ENCODE peak calls at places on chromosome 20, in nine cellular contexts. Y is psoas muscle; B is left lung; T is fibroblast of the aortic adventitia; A is hepatic stellate cell; E is NCI-H1417; I is stimulated activated CD8-positive, alpha-beta memory T cell treated with anti-CD3 and anti-CD28 coated beads, Interleukin-4, amount 100 ng/mL, for 4 hours; N is activated CD4-positive, alpha-beta T cell treated with anti-CD3 and anti-CD28 coated beads, Interleukin-2, amount 10 ng/mL, durations not matched to agents 7 days and 5 days; M is kidney tubule cell. U is an unnamed sample.

GRCh38 chr20:63080411-63080810 is 73.6 kb upstream of the BHLHE23 start:
- DNase-seq in N (no peak), A (no peak), T (no peak), E (no peak), M (no peak), Y (peak; percentile 45), I (no peak), B (peak; percentile 57), U (no peak)

GRCh38 chr20:20407891-20408805 is 40.2 kb downstream of the INSM1 start:
- DNase-seq in I (no peak), A (no peak), Y (no peak), E (peak; percentile 39), N (no peak), M (peak; percentile 25), B (no peak), T (no peak), U (no peak)

GRCh38 chr20:58715709-58716475 is 23.3 kb downstream of the NPEPL1 start:
- DNase-seq in Y (peak; percentile 29), M (no peak), B (peak; percentile 65), A (peak; percentile 3), N (peak; percentile 3), T (no peak), E (no peak), I (no peak), U (no peak)

GRCh38 chr20:750801-751200 is 17.5 kb downstream of the SLC52A3 start:
- DNase-seq in B (no peak), A (no peak), I (no peak), T (no peak), Y (no peak), E (no peak), N (no peak), M (no peak), U (no peak)

GRCh38 chr20:24461848-24462247 is 7.6 kb upstream of the SYNDIG1 start:
- DNase-seq in E (no peak), B (no peak), A (no peak), T (no peak), N (no peak), I (no peak), Y (no peak), M (no peak), U (no peak)

GRCh38 chr20:38722708-38723068 is 1.6 kb upstream of the SLC32A1 start:
- DNase-seq in A (no peak), N (no peak), E (no peak), I (no peak), Y (no peak), B (no peak), M (no peak), T (no peak), U (no peak)

GRCh38 chr20:40551125-40551530 is 137.9 kb downstream of the MAFB start:
- DNase-seq in T (no peak), Y (peak; percentile 72), M (no peak), I (no peak), N (no peak), B (no peak), A (no peak), E (no peak), U (no peak)

GRCh38 chr20:33846291-33846916 is 35.3 kb downstream of the CHMP4B start:
- DNase-seq in B (no peak), M (no peak), A (no peak), E (peak; percentile 25), N (no peak), T (peak; percentile 77), Y (peak; percentile 58), I (no peak), U (no peak)

GRCh38 chr20:53040678-53041674 is 68.8 kb downstream of the TSHZ2 start:
- DNase-seq in B (no peak), N (no peak), I (no peak), M (peak; percentile 72), Y (peak; percentile 72), T (peak; percentile 59), E (peak; percentile 40), A (no peak), U (peak; percentile 47)

GRCh38 chr20:9211016-9211760 is 142.3 kb downstream of the PLCB4 start:
- DNase-seq in I (no peak), T (no peak), M (no peak), E (no peak), B (no peak), A (no peak), Y (no peak), N (no peak), U (no peak)

GRCh38 chr20:62828551-62829230 is 11.8 kb downstream of the COL9A3 start:
- DNase-seq in M (no peak), N (no peak), B (no peak), I (no peak), Y (no peak), T (no peak), A (no peak), E (no peak), U (no peak)

GRCh38 chr20:24627926-24628325 is 158.5 kb downstream of the SYNDIG1 start:
- DNase-seq in T (no peak), N (no peak), B (no peak), I (no peak), A (no peak), M (no peak), E (no peak), Y (no peak), U (no peak)

GRCh38 chr20:57661201-57662027 is 41.2 kb upstream of the ZBP1 start:
- DNase-seq in B (peak; percentile 74), T (no peak), N (no peak), M (no peak), Y (peak; percentile 48), A (no peak), E (no peak), I (no peak), U (no peak)

GRCh38 chr20:39283464-39283863 is 321.3 kb downstream of the DHX35 start:
- DNase-seq in N (no peak), Y (no peak), E (no peak), I (no peak), T (no peak), B (no peak), M (no peak), A (no peak), U (no peak)

GRCh38 chr20:63495771-63496403 is 3.0 kb downstream of the EEF1A2 start:
- DNase-seq in B (peak; percentile 95), Y (peak; percentile 89), I (peak; percentile 40), M (peak; percentile 55), T (peak; percentile 37), A (peak; percentile 75), N (peak; percentile 80), E (peak; percentile 52), U (peak; percentile 70)

GRCh38 chr20:21149344-21149743 is 23.5 kb downstream of the KIZ start:
- DNase-seq in T (no peak), E (no peak), M (no peak), A (no peak), N (no peak), B (no peak), Y (no peak), I (no peak), U (no peak)

GRCh38 chr20:16397053-16397452 is 176.2 kb downstream of the KIF16B start:
- DNase-seq in A (no peak), T (peak; percentile 88), B (no peak), M (no peak), I (no peak), N (no peak), Y (peak; percentile 75), E (no peak), U (no peak)

GRCh38 chr20:60804240-60804917 is 447.7 kb upstream of the CDH4 start:
- DNase-seq in M (no peak), B (no peak), T (no peak), A (no peak), Y (no peak), I (no peak), N (no peak), E (no peak), U (no peak)

GRCh38 chr20:31517373-31517772 is 3.1 kb downstream of the HM13 start:
- DNase-seq in N (no peak), I (no peak), M (peak; percentile 81), Y (peak; percentile 65), E (no peak), A (peak; percentile 60), T (peak; percentile 69), B (no peak), U (no peak)

GRCh38 chr20:58102744-58103516 is 125.5 kb downstream of the ANKRD60 start:
- DNase-seq in I (no peak), N (no peak), Y (no peak), A (no peak), M (peak; percentile 33), B (no peak), E (no peak), T (no peak), U (no peak)

GRCh38 chr20:54221996-54222890 is 14.4 kb downstream of the PFDN4 start:
- DNase-seq in T (peak; percentile 67), Y (no peak), E (no peak), M (no peak), B (no peak), A (no peak), I (no peak), N (no peak), U (no peak)

GRCh38 chr20:51930775-51931174 is 128.5 kb upstream of the SALL4 start:
- DNase-seq in T (peak; percentile 87), M (peak; percentile 76), B (no peak), Y (no peak), A (peak; percentile 31), E (no peak), I (no peak), N (no peak), U (no peak)

GRCh38 chr20:48889155-48889790 is 32.2 kb upstream of the ARFGEF2 start:
- DNase-seq in N (no peak), I (no peak), Y (no peak), E (no peak), M (no peak), T (no peak), B (no peak), A (no peak), U (no peak)

GRCh38 chr20:21490105-21490504 is 23.8 kb downstream of the NKX2-2 start:
- DNase-seq in M (no peak), N (no peak), I (no peak), E (no peak), B (no peak), A (no peak), T (peak; percentile 36), Y (no peak), U (no peak)

GRCh38 chr20:48584391-48585249 is 243.2 kb downstream of the PREX1 start:
- DNase-seq in I (no peak), T (no peak), A (no peak), Y (no peak), E (peak; percentile 72), N (no peak), M (peak; percentile 45), B (no peak), U (no peak)

GRCh38 chr20:35653893-35654292 is 10.8 kb downstream of the CPNE1 start:
- DNase-seq in B (no peak), Y (no peak), I (no peak), A (no peak), T (no peak), N (no peak), E (no peak), M (no peak), U (no peak)

GRCh38 chr20:63281741-63282665 is 9.4 kb downstream of the ARFGAP1 start:
- DNase-seq in A (no peak), B (peak; percentile 66), N (no peak), Y (no peak), M (no peak), T (no peak), E (no peak), I (no peak), U (no peak)

GRCh38 chr20:47605673-47606413 is 104.2 kb downstream of the NCOA3 start:
- DNase-seq in B (no peak), T (no peak), I (no peak), M (no peak), N (no peak), A (no peak), Y (no peak), E (no peak), U (no peak)

GRCh38 chr20:43942661-43943285 is 28.1 kb downstream of the TOX2 start:
- DNase-seq in Y (no peak), E (peak; percentile 63), B (no peak), N (peak; percentile 54), T (peak; percentile 79), M (peak; percentile 68), I (no peak), A (peak; percentile 83), U (peak; percentile 83)

GRCh38 chr20:37464611-37465010 is 56.4 kb upstream of the NNAT start:
- DNase-seq in A (no peak), N (no peak), Y (no peak), M (no peak), T (no peak), E (no peak), I (no peak), B (no peak), U (no peak)

GRCh38 chr20:37405351-37405897 is 59.5 kb downstream of the SRC start:
- DNase-seq in N (no peak), Y (no peak), E (no peak), A (no peak), M (no peak), I (no peak), T (no peak), B (peak; percentile 6), U (no peak)

U was measured in MM.1S.